ENCODE peak calls at places on chromosomes 2 and 18, in ten cellular contexts. One of them, this sample, is unnamed.

GRCh38 chr2:122851972-122852531 is 1096.6 kb downstream of the TSN start:
- DNase-seq in OCI-LY7: no peak
- DNase-seq in astrocyte: no peak
- DNase-seq in CD8-positive, alpha-beta memory T cell: no peak
- DNase-seq in IMR-90: no peak
- DNase-seq in breast epithelium: no peak
- DNase-seq in iPS DF 6.9: no peak
- DNase-seq in mammary epithelial cell: no peak
- DNase-seq in tibial artery: no peak
- DNase-seq in prostate gland: no peak
- DNase-seq in this sample: no peak

GRCh38 chr2:16643099-16643498 is 22.5 kb downstream of the CYRIA start:
- DNase-seq in astrocyte: no peak
- DNase-seq in iPS DF 6.9: no peak
- DNase-seq in mammary epithelial cell: no peak
- DNase-seq in CD8-positive, alpha-beta memory T cell: no peak
- DNase-seq in prostate gland: no peak
- DNase-seq in OCI-LY7: no peak
- DNase-seq in IMR-90: no peak
- DNase-seq in breast epithelium: no peak
- DNase-seq in tibial artery: no peak
- DNase-seq in this sample: no peak

GRCh38 chr2:165839610-165840009 is 45.6 kb upstream of the GALNT3 start:
- DNase-seq in prostate gland: no peak
- DNase-seq in OCI-LY7: no peak
- DNase-seq in astrocyte: peak; percentile 19
- DNase-seq in iPS DF 6.9: no peak
- DNase-seq in IMR-90: peak; percentile 81
- DNase-seq in breast epithelium: no peak
- DNase-seq in tibial artery: no peak
- DNase-seq in CD8-positive, alpha-beta memory T cell: no peak
- DNase-seq in mammary epithelial cell: peak; percentile 35
- DNase-seq in this sample: no peak

GRCh38 chr2:166494140-166494544 is at the start of gene SCN7A:
- DNase-seq in prostate gland: peak; percentile 4
- DNase-seq in OCI-LY7: no peak
- DNase-seq in CD8-positive, alpha-beta memory T cell: no peak
- DNase-seq in tibial artery: peak; percentile 58
- DNase-seq in mammary epithelial cell: no peak
- DNase-seq in astrocyte: peak; percentile 54
- DNase-seq in breast epithelium: peak; percentile 53
- DNase-seq in iPS DF 6.9: peak; percentile 5
- DNase-seq in IMR-90: peak; percentile 81
- DNase-seq in this sample: no peak

GRCh38 chr2:20868377-20868776 is 45.5 kb upstream of the LDAH start:
- DNase-seq in CD8-positive, alpha-beta memory T cell: peak; percentile 9
- DNase-seq in IMR-90: no peak
- DNase-seq in breast epithelium: no peak
- DNase-seq in OCI-LY7: peak; percentile 1
- DNase-seq in prostate gland: no peak
- DNase-seq in astrocyte: no peak
- DNase-seq in mammary epithelial cell: peak; percentile 67
- DNase-seq in tibial artery: no peak
- DNase-seq in iPS DF 6.9: no peak
- DNase-seq in this sample: no peak

GRCh38 chr2:75067506-75067905 is 109.1 kb downstream of the POLE4 start:
- DNase-seq in mammary epithelial cell: no peak
- DNase-seq in tibial artery: no peak
- DNase-seq in astrocyte: no peak
- DNase-seq in prostate gland: no peak
- DNase-seq in breast epithelium: no peak
- DNase-seq in CD8-positive, alpha-beta memory T cell: no peak
- DNase-seq in OCI-LY7: no peak
- DNase-seq in IMR-90: no peak
- DNase-seq in iPS DF 6.9: no peak
- DNase-seq in this sample: no peak

GRCh38 chr2:55137024-55137958 is 87.0 kb upstream of the RTN4 start:
- DNase-seq in mammary epithelial cell: no peak
- DNase-seq in prostate gland: no peak
- DNase-seq in breast epithelium: no peak
- DNase-seq in IMR-90: no peak
- DNase-seq in OCI-LY7: no peak
- DNase-seq in CD8-positive, alpha-beta memory T cell: no peak
- DNase-seq in astrocyte: no peak
- DNase-seq in tibial artery: no peak
- DNase-seq in iPS DF 6.9: no peak
- DNase-seq in this sample: peak; percentile 26

GRCh38 chr18:26710460-26711096 is 154.9 kb downstream of the AQP4 start:
- DNase-seq in iPS DF 6.9: no peak
- DNase-seq in mammary epithelial cell: no peak
- DNase-seq in prostate gland: no peak
- DNase-seq in OCI-LY7: peak; percentile 5
- DNase-seq in IMR-90: no peak
- DNase-seq in breast epithelium: no peak
- DNase-seq in tibial artery: no peak
- DNase-seq in astrocyte: no peak
- DNase-seq in CD8-positive, alpha-beta memory T cell: no peak
- DNase-seq in this sample: no peak

GRCh38 chr2:215784371-215784783 is 229.0 kb downstream of the MREG start:
- DNase-seq in iPS DF 6.9: no peak
- DNase-seq in breast epithelium: no peak
- DNase-seq in OCI-LY7: no peak
- DNase-seq in prostate gland: no peak
- DNase-seq in mammary epithelial cell: no peak
- DNase-seq in CD8-positive, alpha-beta memory T cell: no peak
- DNase-seq in IMR-90: peak; percentile 90
- DNase-seq in tibial artery: no peak
- DNase-seq in astrocyte: peak; percentile 68
- DNase-seq in this sample: no peak

GRCh38 chr2:199940373-199940772 is 14.9 kb downstream of the TYW5 start:
- DNase-seq in breast epithelium: no peak
- DNase-seq in IMR-90: peak; percentile 38
- DNase-seq in mammary epithelial cell: peak; percentile 19
- DNase-seq in tibial artery: no peak
- DNase-seq in astrocyte: no peak
- DNase-seq in CD8-positive, alpha-beta memory T cell: no peak
- DNase-seq in OCI-LY7: peak; percentile 53
- DNase-seq in prostate gland: no peak
- DNase-seq in iPS DF 6.9: no peak
- DNase-seq in this sample: no peak

GRCh38 chr18:7545734-7546133 is 21.4 kb upstream of the PTPRM start:
- DNase-seq in breast epithelium: no peak
- DNase-seq in tibial artery: no peak
- DNase-seq in CD8-positive, alpha-beta memory T cell: no peak
- DNase-seq in astrocyte: no peak
- DNase-seq in OCI-LY7: no peak
- DNase-seq in mammary epithelial cell: peak; percentile 18
- DNase-seq in prostate gland: no peak
- DNase-seq in iPS DF 6.9: no peak
- DNase-seq in IMR-90: peak; percentile 73
- DNase-seq in this sample: no peak

GRCh38 chr18:27599202-27599829 is 414.2 kb upstream of the CHST9 start:
- DNase-seq in iPS DF 6.9: peak; percentile 43
- DNase-seq in CD8-positive, alpha-beta memory T cell: no peak
- DNase-seq in tibial artery: no peak
- DNase-seq in prostate gland: peak; percentile 10
- DNase-seq in astrocyte: no peak
- DNase-seq in OCI-LY7: peak; percentile 53
- DNase-seq in mammary epithelial cell: peak; percentile 41
- DNase-seq in breast epithelium: no peak
- DNase-seq in IMR-90: peak; percentile 28
- DNase-seq in this sample: no peak

GRCh38 chr2:182642328-182642727 is 73.7 kb upstream of the DNAJC10 start:
- DNase-seq in mammary epithelial cell: peak; percentile 44
- DNase-seq in tibial artery: peak; percentile 65
- DNase-seq in CD8-positive, alpha-beta memory T cell: no peak
- DNase-seq in iPS DF 6.9: no peak
- DNase-seq in IMR-90: peak; percentile 59
- DNase-seq in astrocyte: peak; percentile 23
- DNase-seq in prostate gland: no peak
- DNase-seq in breast epithelium: no peak
- DNase-seq in OCI-LY7: peak; percentile 55
- DNase-seq in this sample: peak; percentile 2

GRCh38 chr2:192373244-192373643 is 178.5 kb upstream of the TMEFF2 start:
- DNase-seq in iPS DF 6.9: no peak
- DNase-seq in astrocyte: no peak
- DNase-seq in prostate gland: no peak
- DNase-seq in mammary epithelial cell: no peak
- DNase-seq in tibial artery: no peak
- DNase-seq in OCI-LY7: no peak
- DNase-seq in breast epithelium: no peak
- DNase-seq in IMR-90: no peak
- DNase-seq in CD8-positive, alpha-beta memory T cell: no peak
- DNase-seq in this sample: no peak

GRCh38 chr2:11145350-11145749 is 9.9 kb upstream of the SLC66A3 start:
- DNase-seq in iPS DF 6.9: no peak
- DNase-seq in CD8-positive, alpha-beta memory T cell: no peak
- DNase-seq in prostate gland: no peak
- DNase-seq in mammary epithelial cell: no peak
- DNase-seq in breast epithelium: no peak
- DNase-seq in IMR-90: no peak
- DNase-seq in OCI-LY7: peak; percentile 34
- DNase-seq in tibial artery: no peak
- DNase-seq in astrocyte: no peak
- DNase-seq in this sample: no peak

GRCh38 chr2:54233832-54234649 is 22.0 kb downstream of the TSPYL6 start:
- DNase-seq in IMR-90: no peak
- DNase-seq in astrocyte: no peak
- DNase-seq in mammary epithelial cell: no peak
- DNase-seq in CD8-positive, alpha-beta memory T cell: no peak
- DNase-seq in breast epithelium: no peak
- DNase-seq in OCI-LY7: no peak
- DNase-seq in prostate gland: no peak
- DNase-seq in iPS DF 6.9: no peak
- DNase-seq in tibial artery: no peak
- DNase-seq in this sample: no peak

GRCh38 chr18:25633563-25633962 is 281.6 kb upstream of the ZNF521 start:
- DNase-seq in tibial artery: no peak
- DNase-seq in CD8-positive, alpha-beta memory T cell: no peak
- DNase-seq in OCI-LY7: no peak
- DNase-seq in iPS DF 6.9: no peak
- DNase-seq in breast epithelium: no peak
- DNase-seq in IMR-90: no peak
- DNase-seq in prostate gland: no peak
- DNase-seq in astrocyte: no peak
- DNase-seq in mammary epithelial cell: no peak
- DNase-seq in this sample: no peak
- H3K27ac ChIP-seq in tibial artery: no peak overlapping the region
- H3K27ac ChIP-seq in CD8-positive, alpha-beta memory T cell: no peak overlapping the region
- H3K27ac ChIP-seq in OCI-LY7: no peak overlapping the region
- H3K27ac ChIP-seq in iPS DF 6.9: no peak overlapping the region
- H3K27ac ChIP-seq in breast epithelium: no peak overlapping the region
- H3K27ac ChIP-seq in IMR-90: no peak overlapping the region
- H3K27ac ChIP-seq in prostate gland: no peak overlapping the region
- H3K27ac ChIP-seq in astrocyte: no peak overlapping the region
- H3K27ac ChIP-seq in mammary epithelial cell: no peak overlapping the region
- H3K27ac ChIP-seq in this sample: no peak overlapping the region

GRCh38 chr2:239096676-239097427 is 249.0 kb downstream of the TWIST2 start:
- DNase-seq in iPS DF 6.9: no peak
- DNase-seq in mammary epithelial cell: no peak
- DNase-seq in astrocyte: no peak
- DNase-seq in breast epithelium: no peak
- DNase-seq in prostate gland: no peak
- DNase-seq in OCI-LY7: no peak
- DNase-seq in tibial artery: no peak
- DNase-seq in CD8-positive, alpha-beta memory T cell: no peak
- DNase-seq in IMR-90: no peak
- DNase-seq in this sample: no peak
- H3K27ac ChIP-seq in iPS DF 6.9: no peak overlapping the region
- H3K27ac ChIP-seq in mammary epithelial cell: no peak overlapping the region
- H3K27ac ChIP-seq in astrocyte: no peak overlapping the region
- H3K27ac ChIP-seq in breast epithelium: no peak overlapping the region
- H3K27ac ChIP-seq in prostate gland: no peak overlapping the region
- H3K27ac ChIP-seq in OCI-LY7: no peak overlapping the region
- H3K27ac ChIP-seq in tibial artery: no peak overlapping the region
- H3K27ac ChIP-seq in CD8-positive, alpha-beta memory T cell: no peak overlapping the region
- H3K27ac ChIP-seq in IMR-90: no peak overlapping the region
- H3K27ac ChIP-seq in this sample: peak overlapping the region; percentile 44

GRCh38 chr2:128501022-128501690 is 182.5 kb upstream of the HS6ST1 start:
- DNase-seq in OCI-LY7: no peak
- DNase-seq in breast epithelium: no peak
- DNase-seq in tibial artery: peak; percentile 41
- DNase-seq in iPS DF 6.9: no peak
- DNase-seq in mammary epithelial cell: no peak
- DNase-seq in CD8-positive, alpha-beta memory T cell: no peak
- DNase-seq in astrocyte: no peak
- DNase-seq in IMR-90: no peak
- DNase-seq in prostate gland: no peak
- DNase-seq in this sample: no peak
- H3K27ac ChIP-seq in OCI-LY7: no peak overlapping the region
- H3K27ac ChIP-seq in breast epithelium: no peak overlapping the region
- H3K27ac ChIP-seq in tibial artery: no peak overlapping the region
- H3K27ac ChIP-seq in iPS DF 6.9: no peak overlapping the region
- H3K27ac ChIP-seq in mammary epithelial cell: no peak overlapping the region
- H3K27ac ChIP-seq in CD8-positive, alpha-beta memory T cell: no peak overlapping the region
- H3K27ac ChIP-seq in astrocyte: no peak overlapping the region
- H3K27ac ChIP-seq in IMR-90: no peak overlapping the region
- H3K27ac ChIP-seq in prostate gland: no peak overlapping the region
- H3K27ac ChIP-seq in this sample: no peak overlapping the region

DNA sequence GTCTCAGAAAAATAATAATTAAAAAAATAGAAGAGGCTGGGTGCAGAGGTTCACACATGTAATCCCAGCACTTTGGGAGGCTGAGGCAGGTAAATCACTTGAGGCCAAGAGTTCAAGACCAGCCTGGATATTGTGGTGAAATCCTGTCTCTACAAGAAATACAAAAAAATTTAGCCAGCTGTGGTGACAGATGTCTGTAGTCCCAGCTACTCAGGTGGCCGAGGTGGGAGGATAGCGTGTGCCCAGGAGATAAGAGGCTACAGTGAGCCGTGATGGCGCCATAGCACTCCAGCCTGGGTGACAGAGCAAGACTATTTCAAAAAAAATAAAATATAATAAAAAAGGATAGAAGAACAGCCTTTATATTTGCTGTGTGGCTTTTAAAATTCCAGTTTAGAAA is 35.9 kb downstream of the SMC6 start:
- DNase-seq in breast epithelium: no peak
- DNase-seq in prostate gland: no peak
- DNase-seq in astrocyte: no peak
- DNase-seq in mammary epithelial cell: no peak
- DNase-seq in IMR-90: no peak
- DNase-seq in tibial artery: no peak
- DNase-seq in iPS DF 6.9: no peak
- DNase-seq in OCI-LY7: no peak
- DNase-seq in CD8-positive, alpha-beta memory T cell: no peak
- DNase-seq in this sample: no peak
- H3K27ac ChIP-seq in breast epithelium: no peak overlapping the region
- H3K27ac ChIP-seq in prostate gland: no peak overlapping the region
- H3K27ac ChIP-seq in astrocyte: no peak overlapping the region
- H3K27ac ChIP-seq in mammary epithelial cell: no peak overlapping the region
- H3K27ac ChIP-seq in IMR-90: no peak overlapping the region
- H3K27ac ChIP-seq in tibial artery: no peak overlapping the region
- H3K27ac ChIP-seq in iPS DF 6.9: no peak overlapping the region
- H3K27ac ChIP-seq in OCI-LY7: no peak overlapping the region
- H3K27ac ChIP-seq in CD8-positive, alpha-beta memory T cell: no peak overlapping the region
- H3K27ac ChIP-seq in this sample: no peak overlapping the region

GRCh38 chr2:43415582-43415981 is 180.3 kb downstream of the THADA start:
- DNase-seq in mammary epithelial cell: no peak
- DNase-seq in IMR-90: no peak
- DNase-seq in CD8-positive, alpha-beta memory T cell: no peak
- DNase-seq in breast epithelium: no peak
- DNase-seq in OCI-LY7: no peak
- DNase-seq in iPS DF 6.9: no peak
- DNase-seq in prostate gland: peak; percentile 56
- DNase-seq in astrocyte: no peak
- DNase-seq in tibial artery: no peak
- DNase-seq in this sample: no peak
- H3K27ac ChIP-seq in mammary epithelial cell: no peak overlapping the region
- H3K27ac ChIP-seq in IMR-90: no peak overlapping the region
- H3K27ac ChIP-seq in CD8-positive, alpha-beta memory T cell: no peak overlapping the region
- H3K27ac ChIP-seq in breast epithelium: peak overlapping the region; percentile 62
- H3K27ac ChIP-seq in OCI-LY7: no peak overlapping the region
- H3K27ac ChIP-seq in iPS DF 6.9: no peak overlapping the region
- H3K27ac ChIP-seq in prostate gland: peak overlapping the region; percentile 65
- H3K27ac ChIP-seq in astrocyte: no peak overlapping the region
- H3K27ac ChIP-seq in tibial artery: peak overlapping the region; percentile 57
- H3K27ac ChIP-seq in this sample: no peak overlapping the region

This sample was measured in caudate nucleus.